ENCODE peak calls at places on chromosome 20, in eight cellular contexts. R, L, U, E, Y, S, X and B are unnamed samples.

GRCh38 chr20:33004141-33004751 is at the start of gene SUN5:
- DNase-seq in S (no peak), E (no peak), L (no peak), X (no peak), U (no peak), Y (no peak), R (no peak), B (no peak)

GRCh38 chr20:25233016-25233772 is 14.7 kb upstream of the PYGB start:
- DNase-seq in L (peak), S (no peak), U (no peak), Y (peak), X (no peak), R (no peak), E (no peak), B (peak)

GRCh38 chr20:23047738-23048214 is 1.7 kb downstream of the THBD start:
- DNase-seq in U (no peak), R (no peak), E (no peak), Y (no peak), X (no peak), L (peak), S (no peak), B (no peak)

GRCh38 chr20:10877345-10877744 is 203.5 kb upstream of the JAG1 start:
- DNase-seq in R (no peak), L (peak), E (no peak), U (no peak), S (no peak), X (no peak), Y (no peak), B (no peak)

GRCh38 chr20:59776626-59777320 is 156.7 kb downstream of the SYCP2 start:
- DNase-seq in S (no peak), R (no peak), Y (no peak), L (no peak), U (no peak), E (no peak), X (no peak), B (no peak)

GRCh38 chr20:25220810-25221591 is 25.5 kb downstream of the ENTPD6 start:
- DNase-seq in S (no peak), Y (no peak), X (no peak), L (no peak), R (no peak), U (no peak), E (no peak), B (no peak)

GRCh38 chr20:43669332-43669731 is 2.4 kb downstream of the MYBL2 start:
- DNase-seq in E (no peak), Y (no peak), R (no peak), L (peak), U (no peak), X (no peak), S (no peak), B (no peak)

GRCh38 chr20:56249244-56249955 is 868 bp downstream of the MC3R start:
- DNase-seq in X (no peak), S (no peak), Y (peak), R (peak), L (no peak), E (peak), U (peak), B (no peak)

GRCh38 chr20:41245086-41245707 is 72.3 kb downstream of the ZHX3 start:
- DNase-seq in E (peak), L (peak), S (no peak), R (no peak), X (no peak), U (no peak), Y (peak), B (no peak)

GRCh38 chr20:36017034-36017951 is 48.9 kb downstream of the CNBD2 start:
- DNase-seq in S (no peak), X (peak), Y (no peak), L (peak), U (no peak), R (no peak), E (no peak), B (no peak)

GRCh38 chr20:59598625-59599310 is 5.6 kb upstream of the PHACTR3 start:
- DNase-seq in R (peak), Y (peak), S (no peak), U (peak), E (peak), L (peak), X (no peak), B (no peak)

GRCh38 chr20:61251529-61252393 is at the start of gene CDH4:
- DNase-seq in S (no peak), L (no peak), Y (no peak), X (no peak), R (no peak), E (no peak), U (no peak), B (no peak)

GRCh38 chr20:50335105-50335504 is 144.5 kb downstream of the CEBPB start:
- DNase-seq in U (peak), Y (peak), E (peak), L (peak), X (no peak), R (peak), S (no peak), B (peak)

GRCh38 chr20:48738399-48739304 is 89.1 kb downstream of the PREX1 start:
- DNase-seq in E (peak), L (no peak), R (peak), X (no peak), S (no peak), Y (peak), U (peak), B (no peak)

GRCh38 chr20:29079769-29080690 is 2177.4 kb upstream of the DEFB115 start:
- DNase-seq in R (no peak), E (peak), Y (peak), L (peak), X (no peak), S (no peak), U (no peak), B (peak)

GRCh38 chr20:11920083-11920482 is 2.4 kb downstream of the BTBD3 start:
- DNase-seq in X (no peak), U (no peak), E (no peak), L (no peak), Y (no peak), R (no peak), S (no peak), B (no peak)

GRCh38 chr20:58614984-58615760 is 35.9 kb upstream of the STX16 start:
- DNase-seq in R (no peak), E (no peak), S (no peak), Y (no peak), L (no peak), X (no peak), U (no peak), B (peak)

GRCh38 chr20:3911956-3912355 is 22.8 kb downstream of the PANK2 start:
- DNase-seq in E (no peak), R (no peak), L (no peak), U (no peak), Y (no peak), S (no peak), X (no peak), B (no peak)

GRCh38 chr20:38975539-38976120 is 13.5 kb downstream of the DHX35 start:
- DNase-seq in E (no peak), L (no peak), U (no peak), X (no peak), Y (no peak), S (no peak), R (no peak), B (no peak)

GRCh38 chr20:17967595-17968365 is 814 bp downstream of the SNX5 start:
- DNase-seq in S (no peak), R (no peak), E (no peak), Y (no peak), X (no peak), L (peak), U (no peak), B (no peak)

GRCh38 chr20:45361794-45362193 is 1.2 kb upstream of the SYS1 start:
- DNase-seq in X (no peak), Y (peak), E (no peak), S (no peak), R (no peak), L (no peak), U (no peak), B (no peak)

GRCh38 chr20:61940976-61941720 is 124.5 kb downstream of the TAF4 start:
- DNase-seq in E (no peak), R (no peak), S (no peak), L (no peak), U (no peak), X (no peak), Y (no peak), B (peak)

GRCh38 chr20:401682-402495 is 6.2 kb upstream of the RBCK1 start:
- DNase-seq in Y (peak), R (no peak), L (peak), X (no peak), S (no peak), U (no peak), E (no peak), B (no peak)

GRCh38 chr20:57851786-57852185 is 142.0 kb upstream of the PMEPA1 start:
- DNase-seq in U (no peak), R (no peak), L (no peak), X (no peak), S (no peak), Y (no peak), E (no peak), B (no peak)

GRCh38 chr20:50857348-50857747 is 62.5 kb downstream of the BCAS4 start:
- DNase-seq in U (no peak), E (no peak), L (no peak), Y (no peak), X (no peak), S (no peak), R (no peak), B (no peak)

DNA sequence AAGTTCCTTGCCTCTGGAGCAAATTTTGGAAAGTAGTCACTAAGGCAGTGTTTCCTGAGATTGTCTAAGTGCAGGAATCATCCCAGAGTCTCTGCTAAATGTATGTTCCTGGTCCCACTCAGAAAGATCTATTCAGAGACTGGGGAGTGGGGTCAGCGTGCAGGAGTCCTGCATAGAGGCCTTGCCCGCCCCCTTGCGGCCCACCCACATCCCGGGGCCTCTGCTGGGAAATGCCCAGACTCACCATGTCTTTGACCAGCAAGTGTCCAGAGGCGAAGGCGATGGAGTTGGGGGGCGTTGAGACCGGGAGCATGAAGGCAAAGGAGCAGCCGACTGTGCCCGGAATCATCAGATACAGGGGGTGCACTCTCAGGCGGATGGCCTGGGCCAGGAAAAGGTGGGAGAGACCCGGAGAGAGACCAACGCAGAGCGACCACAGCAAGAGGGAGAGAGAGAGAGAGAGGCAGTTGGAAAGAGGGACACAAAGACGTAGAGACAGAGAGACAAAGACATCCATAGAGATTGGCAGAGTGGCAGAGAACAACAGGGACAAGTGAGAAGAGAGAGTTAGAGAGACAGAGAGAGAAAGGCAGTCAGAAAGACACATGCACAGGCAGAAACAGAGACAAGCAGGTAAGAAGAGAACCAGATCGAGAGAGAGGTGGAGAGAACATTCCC is 12.9 kb upstream of the OCSTAMP start:
- DNase-seq in Y (no peak), R (no peak), S (no peak), X (no peak), L (no peak), E (no peak), U (no peak), B (no peak)
- TF ChIP-seq CTCF in Y (no peak), R (peak), S (no peak), X (no peak), L (no peak), E (no peak), U (no peak), B (no peak)

GRCh38 chr20:31937820-31938219 is 14.0 kb downstream of the PDRG1 start:
- DNase-seq in S (no peak), X (no peak), R (no peak), L (no peak), Y (no peak), E (no peak), U (no peak), B (no peak)

GRCh38 chr20:31936430-31936829 is 15.4 kb downstream of the PDRG1 start:
- DNase-seq in L (no peak), S (no peak), X (no peak), U (no peak), E (no peak), R (no peak), Y (no peak), B (peak)

GRCh38 chr20:31933698-31934097 is 18.1 kb downstream of the PDRG1 start:
- DNase-seq in L (no peak), S (no peak), X (no peak), E (no peak), R (no peak), U (no peak), Y (no peak), B (peak)

GRCh38 chr20:31934491-31934890 is 17.4 kb downstream of the PDRG1 start:
- DNase-seq in S (no peak), Y (no peak), L (no peak), U (no peak), R (no peak), X (no peak), E (no peak), B (peak)

GRCh38 chr20:31934968-31935764 is 16.7 kb downstream of the PDRG1 start:
- DNase-seq in S (no peak), X (no peak), R (no peak), E (peak), U (no peak), Y (peak), L (no peak), B (peak)
- TF ChIP-seq CTCF in S (no peak), X (no peak), R (no peak), E (peak), U (no peak), Y (peak), L (no peak), B (peak)

GRCh38 chr20:37903317-37904007 is 535 bp downstream of the VSTM2L start:
- DNase-seq in U (peak), L (no peak), S (no peak), X (no peak), Y (no peak), R (peak), E (no peak), B (no peak)
- TF ChIP-seq CTCF in U (peak), L (no peak), S (no peak), X (peak), Y (peak), R (peak), E (peak), B (peak)

GRCh38 chr20:53595018-53595378 is 1.4 kb upstream of the ZNF217 start:
- DNase-seq in S (no peak), Y (no peak), L (no peak), X (no peak), E (no peak), U (no peak), R (no peak), B (no peak)

GRCh38 chr20:53597521-53598120 is 4.0 kb upstream of the ZNF217 start:
- DNase-seq in X (no peak), E (no peak), L (no peak), Y (no peak), S (no peak), U (no peak), R (no peak), B (no peak)

GRCh38 chr20:53597085-53597482 is 3.4 kb upstream of the ZNF217 start:
- DNase-seq in Y (peak), X (no peak), S (no peak), L (peak), E (no peak), U (no peak), R (no peak), B (no peak)

GRCh38 chr20:53598140-53599038 is 4.8 kb upstream of the ZNF217 start:
- DNase-seq in E (peak), L (no peak), R (peak), U (peak), S (no peak), X (no peak), Y (no peak), B (no peak)

DNA sequence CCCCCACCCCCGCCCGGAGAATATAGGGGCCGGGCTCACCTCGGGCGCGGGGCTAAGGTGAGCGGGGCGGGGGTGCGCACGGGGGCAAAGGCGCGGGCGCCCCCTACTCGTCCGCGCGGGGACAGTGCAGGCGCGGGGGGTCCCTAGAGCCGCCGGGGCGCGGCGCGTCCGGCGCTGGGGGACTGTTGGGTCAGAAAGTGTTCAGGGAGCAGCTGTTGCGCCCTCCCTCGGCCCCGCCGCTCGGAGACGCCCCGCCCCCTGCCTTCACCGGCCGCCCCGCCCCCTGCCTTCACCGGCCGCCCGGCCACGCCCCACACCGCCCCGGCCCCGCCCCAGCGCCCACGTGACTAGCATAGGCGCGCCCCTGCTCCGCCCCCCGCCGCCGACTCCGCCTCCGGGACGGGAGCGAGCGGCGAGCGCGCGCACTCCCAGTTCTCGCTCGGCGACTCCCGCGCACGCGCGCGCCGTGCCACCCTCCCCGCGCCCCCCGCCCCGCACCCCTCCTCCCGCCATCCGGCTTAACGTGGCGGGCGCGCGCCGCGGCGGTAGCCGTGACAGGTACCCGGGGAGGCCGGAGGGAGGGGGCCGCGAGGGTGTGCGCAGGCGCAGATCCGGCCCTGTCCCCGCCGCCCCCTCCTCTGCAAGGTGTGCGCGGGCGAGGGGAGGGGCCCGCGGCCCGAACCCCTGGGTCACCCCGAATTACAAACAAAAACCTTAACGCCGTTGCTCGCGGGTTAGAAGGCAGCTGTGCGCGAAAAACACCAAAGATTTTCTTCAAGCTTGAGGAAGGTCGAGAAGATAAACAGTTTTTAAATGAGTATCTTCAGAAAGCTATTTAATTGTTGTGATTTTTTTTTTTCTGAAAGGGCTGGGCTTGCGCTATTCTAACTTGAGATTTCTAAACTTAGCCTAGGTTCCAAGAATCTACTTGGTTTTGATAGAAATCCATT is 704 bp upstream of the ZNF217 start:
- DNase-seq in E (peak), U (peak), X (no peak), Y (peak), S (peak), L (peak), R (peak), B (peak)
- TF ChIP-seq CTCF in E (peak), U (peak), X (peak), Y (peak), S (no peak), L (no peak), R (peak), B (peak)

GRCh38 chr20:21102252-21102609 is 3.9 kb downstream of the LINC00237 start:
- DNase-seq in L (no peak), E (peak), S (no peak), Y (no peak), R (peak), X (no peak), U (peak), B (no peak)
- TF ChIP-seq CTCF in L (no peak), E (no peak), S (no peak), Y (no peak), R (no peak), X (no peak), U (no peak), B (no peak)